ENCODE peak calls at places on chromosomes 5 and 9, in five cellular contexts. W, U, Q, G and X are unnamed samples.

GRCh38 chr5:84072339-84072738 is 312.3 kb downstream of the EDIL3 start:
- DNase-seq in G (no peak), Q (no peak), W (no peak), U (no peak), X (no peak)

GRCh38 chr9:69809304-69809863 is 11.2 kb upstream of the CFAP95 start:
- DNase-seq in G (no peak), Q (no peak), U (peak), W (no peak), X (no peak)

GRCh38 chr5:166285385-166285784 is 2006.1 kb upstream of the WWC1 start:
- DNase-seq in W (no peak), G (no peak), Q (no peak), U (no peak), X (no peak)

GRCh38 chr5:122661496-122662180 is 113.2 kb upstream of the SNX2 start:
- DNase-seq in G (no peak), W (no peak), Q (no peak), U (peak), X (peak)

GRCh38 chr9:137437691-137438590 is 3.2 kb downstream of the ENTPD8 start:
- DNase-seq in Q (peak), W (no peak), U (no peak), G (no peak), X (no peak)

GRCh38 chr9:29685531-29685930 is 2112.2 kb upstream of the C9orf72 start:
- DNase-seq in U (peak), Q (no peak), G (no peak), W (no peak), X (no peak)

GRCh38 chr5:127011961-127012644 is 18.3 kb downstream of the MARCHF3 start:
- DNase-seq in W (no peak), U (peak), Q (no peak), G (no peak), X (no peak)

GRCh38 chr5:151627650-151628049 is 36.5 kb upstream of the FAT2 start:
- DNase-seq in W (no peak), G (no peak), U (no peak), Q (no peak), X (no peak)

GRCh38 chr5:140345919-140346347 is 470 bp downstream of the HBEGF start:
- DNase-seq in U (peak), W (no peak), Q (peak), G (no peak), X (peak)

GRCh38 chr5:140806834-140807775 is at the start of gene PCDHA4:
- DNase-seq in W (no peak), G (no peak), U (peak), Q (peak), X (peak)

GRCh38 chr9:82456621-82457020 is 468.0 kb downstream of the SPATA31D1 start:
- DNase-seq in W (no peak), U (peak), Q (no peak), G (peak), X (no peak)

GRCh38 chr5:181081989-181082388 is 41.9 kb downstream of the BTNL9 start:
- DNase-seq in U (no peak), W (no peak), Q (no peak), G (no peak), X (no peak)

GRCh38 chr5:33588654-33589372 is 148.0 kb downstream of the TARS1 start:
- DNase-seq in Q (peak), G (no peak), W (no peak), U (no peak), X (peak)

GRCh38 chr5:150182774-150183173 is 7.1 kb upstream of the SLC6A7 start:
- DNase-seq in Q (no peak), U (no peak), W (no peak), G (no peak), X (no peak)

GRCh38 chr5:169848792-169849191 is 131.5 kb downstream of the INSYN2B start:
- DNase-seq in W (no peak), U (no peak), G (no peak), Q (no peak), X (no peak)

GRCh38 chr5:105392710-105393149 is 1830.1 kb upstream of the NUDT12 start:
- DNase-seq in G (no peak), Q (no peak), W (no peak), U (no peak), X (no peak)

GRCh38 chr5:59893436-59894227 is at the start of gene PDE4D:
- DNase-seq in Q (peak), G (no peak), U (peak), W (peak), X (peak)

GRCh38 chr5:95081500-95082355 is 203.2 kb downstream of the MCTP1 start:
- DNase-seq in U (peak), Q (peak), G (peak), W (peak), X (peak)

GRCh38 chr5:112957970-112958773 is 18.4 kb upstream of the DCP2 start:
- DNase-seq in U (peak), G (peak), Q (peak), W (peak), X (peak)

GRCh38 chr9:105693435-105694275 is 686 bp upstream of the TMEM38B start:
- DNase-seq in G (no peak), U (no peak), Q (no peak), W (no peak), X (no peak)

GRCh38 chr9:3136999-3137675 is 293.2 kb upstream of the PUM3 start:
- DNase-seq in G (no peak), U (no peak), W (peak), Q (no peak), X (no peak)

GRCh38 chr9:124946167-124946566 is 5.3 kb upstream of the GOLGA1 start:
- DNase-seq in W (no peak), Q (no peak), U (no peak), G (no peak), X (no peak)

GRCh38 chr5:123367739-123368138 is 55.5 kb downstream of the CEP120 start:
- DNase-seq in G (no peak), Q (no peak), W (no peak), U (peak), X (no peak)

GRCh38 chr5:98314262-98314661 is 459.2 kb upstream of the RGMB start:
- DNase-seq in Q (no peak), G (no peak), U (peak), W (peak), X (no peak)

GRCh38 chr9:127569819-127570401 is 42.2 kb upstream of the STXBP1 start:
- DNase-seq in U (no peak), W (no peak), G (no peak), Q (no peak), X (no peak)

DNA sequence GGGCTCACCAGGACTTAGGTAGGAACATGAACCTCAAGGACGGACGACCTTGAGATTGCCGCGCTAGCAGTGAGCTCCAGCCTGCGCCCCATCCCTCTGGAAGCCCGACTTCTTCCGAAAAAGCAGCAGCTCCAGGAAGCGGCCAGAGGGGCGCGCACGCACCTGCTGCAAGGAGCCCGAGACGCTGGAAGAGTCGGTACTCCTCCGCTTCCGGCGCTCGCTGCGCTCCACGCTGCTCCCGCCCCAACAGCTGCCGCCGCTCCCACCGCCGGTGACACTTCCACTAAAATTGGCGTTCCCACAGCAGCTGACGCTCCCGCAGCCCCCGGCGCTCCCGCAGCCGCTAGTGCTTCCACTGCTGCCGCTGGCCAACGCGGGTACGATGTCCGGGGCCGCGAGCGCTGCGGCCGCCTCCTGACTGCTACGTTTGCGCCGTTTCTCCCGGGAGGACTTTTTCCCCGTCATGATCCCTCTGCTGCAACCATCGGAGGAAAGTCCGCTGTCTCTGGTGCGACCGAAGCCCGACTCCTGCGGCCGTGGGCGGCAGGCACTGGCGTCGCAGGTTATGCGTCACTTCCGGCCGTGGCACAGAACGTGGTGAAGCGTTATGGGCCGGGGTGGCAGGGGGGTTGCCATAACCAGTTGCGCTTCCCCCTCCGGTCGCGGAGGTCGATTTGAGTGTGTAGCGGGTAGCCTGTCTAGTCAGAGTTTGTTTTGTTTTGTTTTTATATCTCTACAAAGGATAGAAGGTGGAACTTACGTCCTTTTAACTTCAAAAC is at the start of gene CAAP1:
- DNase-seq in W (peak), U (peak), G (peak), Q (peak), X (peak)
- TF ChIP-seq CTCF in W (peak), U (peak), G (peak), Q (peak), X (peak)

GRCh38 chr9:123402981-123403509 is 47.0 kb downstream of the CRB2 start:
- DNase-seq in U (no peak), G (no peak), Q (no peak), W (no peak), X (no peak)

GRCh38 chr9:123401879-123402513 is 46.0 kb downstream of the CRB2 start:
- DNase-seq in U (peak), Q (no peak), G (peak), W (peak), X (peak)

GRCh38 chr9:123397975-123398374 is 42.0 kb downstream of the CRB2 start:
- DNase-seq in W (no peak), G (no peak), Q (no peak), U (no peak), X (no peak)

GRCh38 chr9:123400926-123401503 is 45.0 kb downstream of the CRB2 start:
- DNase-seq in Q (no peak), U (no peak), W (no peak), G (no peak), X (no peak)

DNA sequence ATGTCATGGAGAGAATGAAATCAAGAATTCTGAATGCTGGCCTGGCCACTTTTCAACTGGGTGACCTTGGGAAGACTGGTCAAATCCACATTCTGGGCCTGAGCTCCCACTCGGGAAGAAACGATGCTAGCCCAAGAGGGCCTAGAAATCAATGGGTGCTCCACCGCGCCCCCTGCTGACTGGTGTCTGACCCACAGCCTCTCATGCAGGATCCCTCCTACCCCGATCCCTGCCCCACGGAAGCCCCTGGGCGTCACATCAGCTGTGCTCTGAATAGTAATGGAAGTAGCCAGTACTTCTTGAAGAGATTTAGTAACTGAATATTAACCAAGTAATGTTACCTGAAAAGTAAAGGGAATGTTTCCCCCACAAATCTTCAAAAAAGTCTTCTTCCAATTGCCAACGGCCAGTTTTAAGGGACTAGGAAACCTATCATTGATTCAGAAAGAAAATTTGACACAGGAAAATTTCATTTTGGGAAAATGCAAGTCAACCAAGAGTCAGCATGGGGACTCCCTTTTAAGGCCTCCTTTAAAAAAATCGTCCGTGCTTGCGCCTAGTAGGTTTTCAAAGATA is 43.9 kb downstream of the CRB2 start:
- DNase-seq in U (peak), Q (no peak), W (no peak), G (no peak), X (peak)
- TF ChIP-seq CTCF in U (peak), Q (peak), W (peak), G (peak), X (no peak)

DNA sequence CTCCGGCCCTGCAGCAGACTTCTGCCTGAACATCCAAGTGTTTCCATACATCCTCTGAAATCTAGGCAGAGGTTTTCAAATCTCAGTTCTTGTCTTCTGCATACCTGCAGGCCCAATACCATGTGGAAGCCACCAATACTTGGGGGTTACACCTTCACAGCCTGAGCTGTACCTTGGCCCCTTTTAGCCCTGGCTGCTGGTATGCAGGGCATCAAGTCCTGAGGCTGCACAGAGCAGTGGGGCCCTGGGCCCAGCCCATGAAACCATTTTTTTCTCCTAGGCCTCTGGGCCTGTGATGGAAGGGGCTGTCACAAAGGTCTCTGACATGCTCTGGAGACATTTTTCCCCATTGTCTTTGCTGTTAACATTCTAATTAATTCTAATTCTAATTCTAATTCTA is 680.6 kb downstream of the ELAVL2 start:
- DNase-seq in Q (peak), G (no peak), W (no peak), U (no peak), X (no peak)
- TF ChIP-seq CTCF in Q (no peak), G (no peak), W (no peak), U (no peak), X (no peak)

GRCh38 chr9:134025606-134026541 is 593 bp downstream of the BRD3OS start:
- DNase-seq in U (peak), Q (peak), W (no peak), G (no peak), X (peak)
- TF ChIP-seq CTCF in U (peak), Q (no peak), W (peak), G (peak), X (no peak)

GRCh38 chr5:179404321-179405053 is 59.2 kb upstream of the ADAMTS2 start:
- DNase-seq in G (no peak), W (no peak), Q (no peak), U (peak), X (no peak)
- TF ChIP-seq CTCF in G (peak), W (peak), Q (peak), U (peak), X (no peak)

GRCh38 chr9:2120926-2121689 is 106.0 kb downstream of the SMARCA2 start:
- DNase-seq in G (peak), Q (no peak), U (peak), W (peak), X (peak)
- TF ChIP-seq CTCF in G (peak), Q (peak), U (peak), W (no peak), X (no peak)